ENCODE peak calls at places on chromosomes 6 and 20, in ten cellular contexts. W, H, C, U, G, S, P, T, D and X are unnamed samples.

GRCh38 chr6:99132026-99132425 is 184.3 kb upstream of the FBXL4 start:
- DNase-seq in C (no peak), D (no peak), T (no peak), S (no peak), P (no peak), U (no peak), W (no peak), G (no peak), H (no peak), X (no peak)

GRCh38 chr20:44993343-44993742 is 27.0 kb downstream of the STK4 start:
- DNase-seq in G (no peak), T (no peak), P (no peak), D (no peak), W (no peak), C (no peak), U (no peak), H (no peak), S (no peak), X (no peak)

GRCh38 chr20:56629464-56630085 is 469 bp downstream of the TFAP2C start:
- DNase-seq in T (peak; percentile 25), W (no peak), C (no peak), D (peak; percentile 38), P (no peak), S (no peak), G (peak; percentile 44), U (peak; percentile 19), H (no peak), X (no peak)

GRCh38 chr6:17904491-17905120 is 82.8 kb downstream of the KIF13A start:
- DNase-seq in H (no peak), W (no peak), C (no peak), T (no peak), U (no peak), S (no peak), D (no peak), G (no peak), P (no peak), X (no peak)

GRCh38 chr6:21587182-21587924 is 6.2 kb upstream of the SOX4 start:
- DNase-seq in W (peak; percentile 70), H (peak; percentile 72), S (peak; percentile 59), D (peak; percentile 34), P (no peak), G (peak; percentile 49), T (peak; percentile 70), U (peak; percentile 66), C (no peak), X (no peak)

GRCh38 chr6:1771324-1771723 is 161.6 kb downstream of the FOXC1 start:
- DNase-seq in H (no peak), T (no peak), W (no peak), C (no peak), S (no peak), U (no peak), P (peak; percentile 19), G (no peak), D (no peak), X (no peak)

GRCh38 chr6:14758421-14759043 is 487.3 kb upstream of the JARID2 start:
- DNase-seq in C (no peak), H (no peak), U (no peak), D (no peak), W (peak; percentile 34), P (no peak), S (no peak), G (no peak), T (no peak), X (no peak)

GRCh38 chr6:40395066-40395697 is 192.0 kb downstream of the LRFN2 start:
- DNase-seq in T (no peak), W (no peak), G (no peak), U (no peak), C (no peak), S (peak; percentile 52), P (no peak), H (no peak), D (no peak), X (no peak)

GRCh38 chr20:50112512-50113419 is at the start of gene UBE2V1:
- DNase-seq in W (peak; percentile 93), G (peak; percentile 91), U (peak; percentile 88), P (peak; percentile 89), D (peak; percentile 93), H (peak; percentile 96), S (peak; percentile 91), C (no peak), T (peak; percentile 87), X (no peak)
- TF ChIP-seq CTCF in W (peak; percentile 16), G (peak; percentile 49), U (no peak), P (peak; percentile 33), D (peak; percentile 36), H (peak; percentile 13), S (peak; percentile 28), C (peak; percentile 48), T (no peak), X (peak; percentile 44)

GRCh38 chr20:32515631-32516101 is 69.5 kb downstream of the NOL4L start:
- DNase-seq in T (no peak), C (no peak), G (no peak), U (no peak), D (no peak), H (no peak), S (no peak), P (no peak), W (no peak), X (no peak)
- TF ChIP-seq CTCF in T (no peak), C (no peak), G (no peak), U (no peak), D (no peak), H (no peak), S (no peak), P (no peak), W (no peak), X (no peak)

GRCh38 chr20:58852559-58853271 is at the start of gene GNAS:
- DNase-seq in P (peak; percentile 48), D (peak; percentile 69), G (peak; percentile 77), T (peak; percentile 81), S (peak; percentile 66), C (no peak), H (no peak), U (peak; percentile 75), W (peak; percentile 52), X (no peak)

GRCh38 chr20:58853466-58853865 is 950 bp downstream of the GNAS start:
- DNase-seq in T (no peak), S (no peak), H (no peak), W (no peak), C (no peak), G (no peak), D (no peak), P (no peak), U (no peak), X (no peak)

GRCh38 chr20:58851221-58851968 is 693 bp upstream of the GNAS-AS1 start:
- DNase-seq in C (no peak), P (no peak), W (no peak), G (peak; percentile 42), S (no peak), H (no peak), T (no peak), D (peak; percentile 35), U (peak; percentile 19), X (no peak)

GRCh38 chr20:58851969-58852458 is 502 bp upstream of the GNAS start:
- DNase-seq in H (no peak), W (no peak), D (no peak), T (no peak), S (no peak), G (no peak), C (no peak), P (no peak), U (no peak), X (no peak)

DNA sequence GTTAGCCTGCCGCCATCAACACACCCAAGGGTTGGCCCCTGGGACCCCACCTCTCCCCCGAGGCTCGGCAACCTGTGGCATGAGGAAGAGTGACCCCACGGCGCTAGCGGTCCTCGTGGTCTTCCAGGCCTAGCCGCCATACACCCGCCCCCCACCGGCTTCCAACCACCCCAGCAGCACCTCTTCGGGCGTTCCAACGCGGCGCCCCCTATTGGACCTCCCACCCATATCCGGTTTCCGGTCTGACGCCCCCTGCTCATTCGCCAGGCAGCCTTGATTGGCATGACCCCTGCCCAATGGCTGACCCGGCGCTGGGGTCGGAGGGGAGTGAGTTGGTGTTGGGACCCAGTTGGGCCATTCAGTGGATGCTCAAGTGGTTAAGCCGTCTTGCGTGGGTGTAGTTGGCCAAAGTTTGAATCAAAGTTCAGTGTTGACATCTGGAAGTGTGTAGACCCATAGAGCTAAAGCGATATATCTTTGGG is at the start of gene GNAS-AS1:
- DNase-seq in P (peak; percentile 77), S (peak; percentile 75), D (peak; percentile 96), C (peak; percentile 63), H (peak; percentile 89), G (peak; percentile 96), U (peak; percentile 91), T (peak; percentile 86), W (peak; percentile 84), X (peak; percentile 81)
- TF ChIP-seq CTCF in P (no peak), S (no peak), D (no peak), C (no peak), H (no peak), G (peak; percentile 3), U (no peak), T (peak; percentile 45), W (no peak), X (no peak)

GRCh38 chr6:56954389-56955170 is at the start of gene BEND6:
- DNase-seq in W (peak; percentile 21), D (peak; percentile 72), S (peak; percentile 62), H (peak; percentile 77), P (no peak), C (peak; percentile 42), G (peak; percentile 71), T (no peak), U (peak; percentile 78), X (no peak)

GRCh38 chr6:56955171-56956155 is 556 bp downstream of the BEND6 start:
- DNase-seq in U (peak; percentile 85), P (peak; percentile 44), C (peak; percentile 63), W (peak; percentile 89), G (peak; percentile 78), S (peak; percentile 81), H (peak; percentile 91), D (peak; percentile 88), T (peak; percentile 95), X (peak; percentile 65)

GRCh38 chr6:56951049-56951816 is 3.7 kb upstream of the BEND6 start:
- DNase-seq in S (no peak), U (no peak), T (no peak), D (no peak), G (peak; percentile 14), C (no peak), H (no peak), W (no peak), P (no peak), X (no peak)

GRCh38 chr6:56956481-56956880 is 1.6 kb downstream of the BEND6 start:
- DNase-seq in U (no peak), T (no peak), W (no peak), P (no peak), H (no peak), G (no peak), S (no peak), D (no peak), C (no peak), X (no peak)

DNA sequence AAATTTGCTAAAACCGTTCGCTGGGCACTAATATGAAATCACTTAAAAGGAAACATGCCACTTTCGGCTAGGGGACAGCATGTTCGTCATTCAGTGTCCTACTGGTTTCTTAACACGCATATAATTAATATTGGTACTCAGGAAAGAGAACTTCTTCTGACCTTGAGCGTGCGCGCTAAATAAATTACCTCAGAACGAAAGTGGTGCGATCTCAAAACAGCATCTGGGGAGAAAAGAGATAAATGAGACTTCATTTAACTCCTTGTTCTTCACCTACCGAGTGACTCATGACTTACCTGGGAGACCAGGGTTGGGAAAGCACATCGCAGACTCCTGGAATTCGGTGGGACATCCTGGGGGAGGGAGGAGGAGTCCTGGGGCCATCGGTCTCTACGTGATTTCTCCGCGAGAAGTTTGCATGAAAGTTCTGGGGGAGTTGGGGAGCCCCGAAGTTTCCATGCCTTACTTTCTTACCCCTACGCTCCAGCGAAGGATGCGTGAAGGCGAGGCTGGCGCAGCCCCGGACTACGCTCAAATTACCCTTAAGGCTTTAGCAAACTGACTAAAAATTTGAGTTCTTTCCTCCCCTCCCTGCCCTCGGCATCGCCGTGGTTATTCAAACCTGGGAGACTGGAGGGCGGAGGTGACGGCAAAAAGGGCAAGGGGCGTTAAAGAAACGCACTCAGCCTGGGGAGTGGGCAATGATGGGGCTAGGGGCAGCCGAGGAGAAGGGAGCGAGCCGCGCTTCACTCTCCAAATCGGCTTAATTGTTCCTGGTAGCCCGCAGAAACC is 1.1 kb upstream of the BEND6 start:
- DNase-seq in P (no peak), D (peak; percentile 29), H (no peak), T (peak; percentile 9), W (peak; percentile 17), C (no peak), G (peak; percentile 31), S (no peak), U (no peak), X (no peak)
- TF ChIP-seq CTCF in P (no peak), D (no peak), H (no peak), T (no peak), W (no peak), C (no peak), G (no peak), S (no peak), U (no peak), X (no peak)